ENCODE peak calls at places on chromosomes 2 and 18, in ten cellular contexts. S is neural progenitor cell, N is NCI-H2081, U is T-helper 17 cell, B is cardiac fibroblast, F is right cardiac atrium, X is dermis blood vessel endothelial cell, K is EL, O is RKO, R is astrocyte of the hippocampus. E is an unnamed sample.

GRCh38 chr2:80786584-80786983 is 482.0 kb upstream of the LRRTM1 start:
- DNase-seq in R (no peak), S (no peak), K (no peak), N (no peak), F (no peak), B (no peak), U (no peak), X (no peak), O (no peak), E (no peak)

GRCh38 chr2:634041-634440 is 43.2 kb downstream of the TMEM18 start:
- DNase-seq in X (no peak), U (no peak), S (no peak), F (no peak), K (no peak), N (no peak), R (no peak), B (no peak), O (no peak), E (no peak)

GRCh38 chr2:206981739-206982336 is 42.5 kb downstream of the CPO start:
- DNase-seq in X (peak; percentile 88), N (peak; percentile 85), K (peak; percentile 70), F (peak; percentile 72), B (peak; percentile 87), U (peak; percentile 10), R (peak; percentile 90), S (peak; percentile 75), O (peak; percentile 18), E (peak; percentile 72)

GRCh38 chr2:135820003-135820618 is 16.9 kb downstream of the LCT start:
- DNase-seq in R (peak; percentile 67), K (peak; percentile 71), O (no peak), U (no peak), F (no peak), N (no peak), B (no peak), X (no peak), S (no peak), E (no peak)

GRCh38 chr2:33153008-33153407 is 206.3 kb downstream of the LTBP1 start:
- DNase-seq in R (no peak), F (no peak), U (no peak), B (peak; percentile 95), N (no peak), X (no peak), O (peak; percentile 6), K (peak; percentile 41), S (no peak), E (no peak)

GRCh38 chr2:195569255-195569654 is 87.8 kb upstream of the SLC39A10 start:
- DNase-seq in R (no peak), F (no peak), U (no peak), X (no peak), O (no peak), N (no peak), B (no peak), S (no peak), K (no peak), E (no peak)

GRCh38 chr2:165055081-165055879 is 100.0 kb upstream of the SLC38A11 start:
- DNase-seq in B (peak; percentile 7), U (no peak), S (no peak), F (no peak), K (no peak), R (peak; percentile 58), N (peak; percentile 70), X (peak; percentile 10), O (no peak), E (no peak)

GRCh38 chr2:238956676-238957075 is 108.8 kb downstream of the TWIST2 start:
- DNase-seq in F (no peak), R (no peak), X (peak; percentile 79), O (no peak), S (no peak), K (no peak), N (peak; percentile 44), B (no peak), U (no peak), E (no peak)

GRCh38 chr2:175004980-175005832 is at the start of gene CHN1:
- DNase-seq in O (no peak), R (peak; percentile 89), N (peak; percentile 90), X (peak; percentile 91), B (peak; percentile 58), K (peak; percentile 85), S (peak; percentile 96), F (peak; percentile 91), U (peak; percentile 56), E (peak; percentile 71)

GRCh38 chr2:194289712-194290346 is 1367.2 kb upstream of the SLC39A10 start:
- DNase-seq in B (no peak), X (no peak), U (no peak), R (no peak), K (no peak), S (no peak), O (no peak), F (no peak), N (no peak), E (no peak)

GRCh38 chr2:207970138-207970824 is 55.0 kb downstream of the PLEKHM3 start:
- DNase-seq in U (no peak), R (peak; percentile 63), N (peak; percentile 9), X (no peak), B (no peak), F (no peak), S (peak; percentile 95), O (no peak), K (no peak), E (no peak)

GRCh38 chr2:182767578-182767977 is 51.5 kb downstream of the DNAJC10 start:
- DNase-seq in N (peak; percentile 21), K (peak; percentile 29), U (no peak), O (peak; percentile 43), B (peak; percentile 49), S (peak; percentile 42), X (peak; percentile 61), R (peak; percentile 44), F (no peak), E (peak; percentile 44)

GRCh38 chr2:231984992-231985391 is 23.5 kb downstream of the DIS3L2 start:
- DNase-seq in F (no peak), S (no peak), X (no peak), O (no peak), R (no peak), U (no peak), N (no peak), B (no peak), K (no peak), E (no peak)

GRCh38 chr2:48844418-48845155 is 89.1 kb upstream of the LHCGR start:
- DNase-seq in N (no peak), K (peak; percentile 41), B (peak; percentile 62), F (no peak), O (no peak), X (no peak), R (peak; percentile 66), U (no peak), S (no peak), E (no peak)

GRCh38 chr18:25335676-25336075 is 16.3 kb downstream of the ZNF521 start:
- DNase-seq in K (no peak), X (no peak), N (no peak), U (no peak), O (no peak), B (no peak), S (no peak), R (no peak), F (no peak), E (no peak)

GRCh38 chr2:10720983-10721343 is 467 bp upstream of the ATP6V1C2 start:
- DNase-seq in N (peak; percentile 67), X (no peak), B (no peak), F (no peak), K (no peak), U (no peak), R (no peak), O (no peak), S (no peak), E (no peak)

GRCh38 chr2:203873921-203874631 is 6.5 kb downstream of the CTLA4 start:
- DNase-seq in K (no peak), O (no peak), B (no peak), X (no peak), N (no peak), S (peak; percentile 53), U (no peak), F (no peak), R (peak; percentile 49), E (no peak)

GRCh38 chr2:217714268-217714643 is 288.5 kb downstream of the TNS1 start:
- DNase-seq in K (peak; percentile 44), R (peak; percentile 76), U (no peak), O (no peak), B (peak; percentile 66), X (no peak), F (peak; percentile 81), S (peak; percentile 81), N (no peak), E (no peak)

GRCh38 chr2:15795426-15795825 is 144.9 kb upstream of the MYCN start:
- DNase-seq in U (no peak), S (no peak), R (no peak), O (no peak), K (no peak), F (no peak), X (no peak), N (no peak), B (peak; percentile 1), E (no peak)

GRCh38 chr2:88600038-88600465 is 27.2 kb downstream of the EIF2AK3 start:
- DNase-seq in F (no peak), S (peak; percentile 40), R (peak; percentile 96), K (peak; percentile 97), U (no peak), N (peak; percentile 55), B (peak; percentile 99), O (peak; percentile 98), X (peak; percentile 100), E (peak; percentile 82)

GRCh38 chr2:9634121-9634520 is 3.3 kb upstream of the YWHAQ start:
- DNase-seq in R (no peak), B (no peak), S (no peak), O (no peak), U (no peak), X (no peak), K (no peak), F (no peak), N (no peak), E (no peak)

GRCh38 chr2:68594041-68594440 is 49.3 kb upstream of the PROKR1 start:
- DNase-seq in N (no peak), X (no peak), R (no peak), B (peak; percentile 22), S (no peak), F (no peak), K (no peak), U (no peak), O (no peak), E (no peak)

GRCh38 chr2:158539176-158539895 is 82.6 kb downstream of the PKP4 start:
- DNase-seq in U (no peak), B (peak; percentile 88), F (no peak), N (peak; percentile 90), X (peak; percentile 92), R (peak; percentile 62), K (peak; percentile 78), O (peak; percentile 12), S (no peak), E (no peak)

GRCh38 chr2:172102858-172103359 is at the start of gene DLX2:
- DNase-seq in K (peak; percentile 94), N (peak; percentile 98), R (peak; percentile 94), X (peak; percentile 92), B (peak; percentile 89), F (peak; percentile 75), U (no peak), S (peak; percentile 98), O (peak; percentile 93), E (peak; percentile 98)

GRCh38 chr2:110153416-110153815 is 37.8 kb upstream of the MALL start:
- DNase-seq in S (no peak), F (no peak), N (no peak), B (no peak), K (no peak), X (no peak), O (no peak), R (no peak), U (no peak), E (no peak)

GRCh38 chr18:32750328-32750727 is 22.5 kb downstream of the KLHL14 start:
- DNase-seq in R (no peak), F (no peak), N (no peak), K (no peak), U (no peak), X (no peak), O (no peak), B (no peak), S (no peak), E (no peak)

GRCh38 chr2:220276736-220277444 is 649.5 kb downstream of the SLC4A3 start:
- DNase-seq in B (peak; percentile 47), F (no peak), U (no peak), K (peak; percentile 74), R (peak; percentile 30), S (no peak), N (no peak), X (no peak), O (no peak), E (no peak)

GRCh38 chr2:238163494-238164198 is 4.9 kb downstream of the ERFE start:
- DNase-seq in B (no peak), N (no peak), X (no peak), F (no peak), S (peak; percentile 54), R (peak; percentile 50), U (no peak), O (no peak), K (no peak), E (no peak)